ENCODE peak calls at places on chromosomes 5 and 9, in five cellular contexts. H is breast epithelium, D is heart right ventricle, J is fibroblast of lung, B is coronary artery. X is an unnamed sample.

GRCh38 chr5:126542441-126542840 is 52.6 kb downstream of the ALDH7A1 start:
- DNase-seq in H (no peak), D (no peak), J (no peak), B (no peak), X (peak)

GRCh38 chr5:153988510-153988909 is 50.2 kb downstream of the FAM114A2 start:
- DNase-seq in H (no peak), D (no peak), J (no peak), B (no peak), X (no peak)

GRCh38 chr9:4579011-4579410 is 83.1 kb upstream of the PLPP6 start:
- DNase-seq in H (no peak), D (no peak), J (no peak), B (no peak), X (no peak)

GRCh38 chr5:73955447-73955846 is 329.5 kb downstream of the ARHGEF28 start:
- DNase-seq in H (no peak), D (no peak), J (no peak), B (no peak), X (no peak)

GRCh38 chr5:79702606-79703380 is 13.2 kb downstream of the CMYA5 start:
- DNase-seq in H (no peak), D (no peak), J (peak), B (no peak), X (no peak)

GRCh38 chr5:65815156-65815555 is 93.2 kb downstream of the NLN start:
- DNase-seq in H (no peak), D (no peak), J (no peak), B (no peak), X (no peak)

GRCh38 chr9:97594414-97594921 is 38.7 kb downstream of the TSTD2 start:
- DNase-seq in H (no peak), D (peak), J (no peak), B (no peak), X (no peak)

GRCh38 chr5:5979362-5979760 is 399.0 kb downstream of the MED10 start:
- DNase-seq in H (no peak), D (no peak), J (no peak), B (no peak), X (peak)

GRCh38 chr5:132176543-132176945 is 51.1 kb downstream of the P4HA2 start:
- DNase-seq in H (no peak), D (no peak), J (no peak), B (no peak), X (no peak)

GRCh38 chr9:76619645-76620044 is 144.6 kb upstream of the PCA3 start:
- DNase-seq in H (no peak), D (no peak), J (peak), B (no peak), X (no peak)

GRCh38 chr9:84996049-84996448 is 326.5 kb downstream of the NTRK2 start:
- DNase-seq in H (no peak), D (no peak), J (no peak), B (no peak), X (no peak)

GRCh38 chr9:84990416-84990815 is 320.9 kb downstream of the NTRK2 start:
- DNase-seq in H (no peak), D (no peak), J (no peak), B (no peak), X (no peak)

GRCh38 chr9:84991506-84991855 is 322.0 kb downstream of the NTRK2 start:
- DNase-seq in H (no peak), D (no peak), J (no peak), B (no peak), X (no peak)

GRCh38 chr9:84990850-84991505 is 321.4 kb downstream of the NTRK2 start:
- DNase-seq in H (no peak), D (no peak), J (no peak), B (no peak), X (no peak)

GRCh38 chr9:84993105-84993504 is 323.6 kb downstream of the NTRK2 start:
- DNase-seq in H (no peak), D (no peak), J (no peak), B (no peak), X (no peak)
- H3K27ac ChIP-seq in H (no peak), D (no peak), J (no peak), B (no peak), X (no peak)

DNA sequence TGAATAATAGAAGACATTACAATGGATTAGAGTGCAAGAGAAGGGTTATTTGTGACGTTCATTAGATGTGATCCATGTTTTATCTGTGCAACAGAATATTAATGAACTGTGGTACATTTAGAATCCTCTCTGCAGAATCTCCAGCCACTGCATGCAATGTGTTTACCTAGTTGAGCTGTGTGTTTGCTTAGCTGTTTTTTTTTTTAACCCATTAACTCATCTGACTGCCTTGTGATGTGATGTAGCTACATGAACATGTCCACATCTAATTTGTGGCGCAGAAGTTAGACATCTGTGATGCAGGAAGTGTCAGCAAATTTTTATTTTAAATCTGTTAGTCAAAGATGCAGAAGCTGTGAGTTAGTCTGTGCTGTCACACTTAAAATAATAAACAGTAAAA is 236.9 kb downstream of the CD180 start:
- DNase-seq in H (no peak), D (no peak), J (peak), B (no peak), X (no peak)
- H3K4me3 ChIP-seq in H (peak), D (peak), J (peak), B (peak), X (peak)

DNA sequence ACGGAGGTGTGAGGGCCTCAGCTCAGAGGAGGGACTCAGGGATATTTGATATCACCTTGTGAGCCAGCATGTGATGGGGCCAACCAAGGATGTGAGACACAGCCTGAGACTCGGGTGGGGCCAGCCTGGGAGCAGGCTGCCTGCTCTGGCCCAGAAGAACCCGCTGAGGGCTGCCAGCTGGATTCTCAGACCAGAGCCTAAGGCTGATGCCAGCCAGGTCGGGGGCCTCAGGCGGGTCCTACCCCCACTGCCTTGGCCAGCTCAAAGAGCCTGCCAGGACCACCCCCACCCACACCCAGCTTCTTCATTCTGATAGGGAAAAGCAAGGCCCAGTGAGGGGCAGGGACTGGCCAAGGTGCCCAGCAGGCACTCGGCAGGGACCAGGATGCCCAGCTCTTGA is 20.3 kb upstream of the DUSP1 start:
- DNase-seq in H (no peak), D (no peak), J (no peak), B (no peak), X (no peak)
- H3K27ac ChIP-seq in H (peak), D (no peak), J (no peak), B (peak), X (peak)

GRCh38 chr5:110267714-110268113 is 458.8 kb downstream of the TMEM232 start:
- DNase-seq in H (no peak), D (no peak), J (no peak), B (no peak), X (no peak)

GRCh38 chr5:110268985-110269384 is 457.5 kb downstream of the TMEM232 start:
- DNase-seq in H (no peak), D (no peak), J (no peak), B (no peak), X (no peak)

GRCh38 chr5:110265199-110265598 is 461.3 kb downstream of the TMEM232 start:
- DNase-seq in H (no peak), D (no peak), J (no peak), B (no peak), X (no peak)

GRCh38 chr5:110268283-110268682 is 458.2 kb downstream of the TMEM232 start:
- DNase-seq in H (no peak), D (no peak), J (no peak), B (no peak), X (no peak)

DNA sequence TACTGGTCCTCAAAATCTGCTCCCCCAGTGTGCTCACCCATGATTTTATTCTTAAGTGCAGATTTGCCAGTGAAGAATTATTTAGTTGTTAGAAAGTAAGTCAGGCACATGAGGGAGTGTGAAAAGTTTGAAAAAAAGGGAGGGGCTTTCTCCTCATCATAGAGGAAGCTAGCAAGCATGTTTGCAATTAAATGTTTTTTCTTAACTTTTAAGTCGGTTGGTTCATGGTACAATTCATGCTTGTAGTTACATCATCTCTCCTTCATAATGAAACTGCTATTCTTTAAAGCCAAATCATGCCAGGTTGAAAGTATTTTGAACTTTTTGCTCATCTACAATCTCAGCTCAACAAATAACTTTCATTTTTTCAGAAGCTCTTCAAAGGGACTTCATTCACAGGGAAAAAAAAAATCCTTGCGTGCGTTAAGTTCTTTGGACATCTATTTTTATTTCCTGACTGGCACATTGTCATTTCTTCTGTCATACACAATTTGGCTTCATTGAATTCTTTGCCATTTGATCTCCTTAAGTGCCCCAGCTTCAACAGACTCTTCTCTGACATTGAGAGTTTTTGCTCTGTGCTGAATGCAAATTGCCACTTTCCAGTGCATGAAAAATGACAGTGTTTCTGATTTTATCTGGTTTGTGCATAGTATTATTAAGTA is 456.9 kb downstream of the TMEM232 start:
- DNase-seq in H (no peak), D (no peak), J (no peak), B (no peak), X (no peak)
- H3K4me3 ChIP-seq in H (no peak), D (no peak), J (no peak), B (no peak), X (no peak)

X was measured in vagina.